ENCODE peak calls at places on chromosomes 11 and 22, in seven cellular contexts. One of them, this sample, is unnamed.

GRCh38 chr11:17439316-17439782 is 37.3 kb downstream of the ABCC8 start:
- DNase-seq in AG04449: no peak
- DNase-seq in CD8-positive, alpha-beta T cell: no peak
- DNase-seq in mammary epithelial cell: no peak
- DNase-seq in small intestine: peak
- DNase-seq in CD4-positive, CD25-positive, alpha-beta regulatory T cell: peak
- DNase-seq in fibroblast of mammary gland: no peak
- DNase-seq in this sample: no peak

GRCh38 chr11:104098555-104098954 is 62.1 kb downstream of the DDI1 start:
- DNase-seq in AG04449: no peak
- DNase-seq in mammary epithelial cell: no peak
- DNase-seq in fibroblast of mammary gland: no peak
- DNase-seq in CD4-positive, CD25-positive, alpha-beta regulatory T cell: no peak
- DNase-seq in small intestine: no peak
- DNase-seq in CD8-positive, alpha-beta T cell: no peak
- DNase-seq in this sample: no peak

GRCh38 chr11:5967708-5968107 is 586 bp downstream of the OR56A5 start:
- DNase-seq in AG04449: no peak
- DNase-seq in CD4-positive, CD25-positive, alpha-beta regulatory T cell: no peak
- DNase-seq in small intestine: no peak
- DNase-seq in CD8-positive, alpha-beta T cell: no peak
- DNase-seq in fibroblast of mammary gland: no peak
- DNase-seq in mammary epithelial cell: peak
- DNase-seq in this sample: no peak

GRCh38 chr22:19672054-19672776 is 42.1 kb upstream of the SEPTIN5 start:
- DNase-seq in CD8-positive, alpha-beta T cell: no peak
- DNase-seq in small intestine: no peak
- DNase-seq in mammary epithelial cell: no peak
- DNase-seq in fibroblast of mammary gland: no peak
- DNase-seq in AG04449: no peak
- DNase-seq in CD4-positive, CD25-positive, alpha-beta regulatory T cell: no peak
- DNase-seq in this sample: no peak

GRCh38 chr22:41799486-41800347 is 762 bp upstream of the CCDC134 start:
- DNase-seq in CD4-positive, CD25-positive, alpha-beta regulatory T cell: peak
- DNase-seq in small intestine: peak
- DNase-seq in mammary epithelial cell: no peak
- DNase-seq in fibroblast of mammary gland: no peak
- DNase-seq in AG04449: no peak
- DNase-seq in CD8-positive, alpha-beta T cell: no peak
- DNase-seq in this sample: no peak

GRCh38 chr22:35315855-35316745 is 16.4 kb downstream of the TOM1 start:
- DNase-seq in mammary epithelial cell: no peak
- DNase-seq in CD8-positive, alpha-beta T cell: no peak
- DNase-seq in CD4-positive, CD25-positive, alpha-beta regulatory T cell: peak
- DNase-seq in AG04449: no peak
- DNase-seq in fibroblast of mammary gland: no peak
- DNase-seq in small intestine: peak
- DNase-seq in this sample: no peak

GRCh38 chr11:132187391-132187790 is 817.0 kb downstream of the NTM start:
- DNase-seq in AG04449: no peak
- DNase-seq in fibroblast of mammary gland: no peak
- DNase-seq in mammary epithelial cell: no peak
- DNase-seq in small intestine: no peak
- DNase-seq in CD8-positive, alpha-beta T cell: no peak
- DNase-seq in CD4-positive, CD25-positive, alpha-beta regulatory T cell: no peak
- DNase-seq in this sample: no peak

GRCh38 chr22:47784991-47785390 is 1022.5 kb downstream of the TBC1D22A start:
- DNase-seq in AG04449: no peak
- DNase-seq in CD4-positive, CD25-positive, alpha-beta regulatory T cell: no peak
- DNase-seq in small intestine: no peak
- DNase-seq in mammary epithelial cell: no peak
- DNase-seq in fibroblast of mammary gland: no peak
- DNase-seq in CD8-positive, alpha-beta T cell: no peak
- DNase-seq in this sample: no peak

GRCh38 chr22:42967933-42968332 is 47.0 kb downstream of the PACSIN2 start:
- DNase-seq in CD4-positive, CD25-positive, alpha-beta regulatory T cell: no peak
- DNase-seq in mammary epithelial cell: no peak
- DNase-seq in CD8-positive, alpha-beta T cell: no peak
- DNase-seq in small intestine: no peak
- DNase-seq in fibroblast of mammary gland: peak
- DNase-seq in AG04449: no peak
- DNase-seq in this sample: no peak

GRCh38 chr11:12682730-12683500 is 8.7 kb downstream of the TEAD1 start:
- DNase-seq in mammary epithelial cell: no peak
- DNase-seq in CD4-positive, CD25-positive, alpha-beta regulatory T cell: no peak
- DNase-seq in CD8-positive, alpha-beta T cell: no peak
- DNase-seq in small intestine: no peak
- DNase-seq in AG04449: no peak
- DNase-seq in fibroblast of mammary gland: no peak
- DNase-seq in this sample: no peak

GRCh38 chr11:96447208-96447607 is 57.4 kb downstream of the JRKL start:
- DNase-seq in small intestine: no peak
- DNase-seq in mammary epithelial cell: no peak
- DNase-seq in fibroblast of mammary gland: no peak
- DNase-seq in CD4-positive, CD25-positive, alpha-beta regulatory T cell: no peak
- DNase-seq in AG04449: no peak
- DNase-seq in CD8-positive, alpha-beta T cell: no peak
- DNase-seq in this sample: no peak

GRCh38 chr22:45163074-45163416 is 680 bp upstream of the NUP50 start:
- DNase-seq in small intestine: peak
- DNase-seq in fibroblast of mammary gland: peak
- DNase-seq in AG04449: no peak
- DNase-seq in mammary epithelial cell: peak
- DNase-seq in CD8-positive, alpha-beta T cell: no peak
- DNase-seq in CD4-positive, CD25-positive, alpha-beta regulatory T cell: no peak
- DNase-seq in this sample: no peak

GRCh38 chr22:46262449-46263207 is 515 bp downstream of the PKDREJ start:
- DNase-seq in small intestine: peak
- DNase-seq in mammary epithelial cell: no peak
- DNase-seq in CD8-positive, alpha-beta T cell: no peak
- DNase-seq in AG04449: no peak
- DNase-seq in CD4-positive, CD25-positive, alpha-beta regulatory T cell: peak
- DNase-seq in fibroblast of mammary gland: peak
- DNase-seq in this sample: no peak

GRCh38 chr11:123168955-123169484 is 26.0 kb downstream of the CLMP start:
- DNase-seq in CD8-positive, alpha-beta T cell: no peak
- DNase-seq in CD4-positive, CD25-positive, alpha-beta regulatory T cell: no peak
- DNase-seq in fibroblast of mammary gland: no peak
- DNase-seq in AG04449: no peak
- DNase-seq in mammary epithelial cell: no peak
- DNase-seq in small intestine: no peak
- DNase-seq in this sample: no peak

GRCh38 chr11:124612045-124612444 is 817 bp downstream of the PANX3 start:
- DNase-seq in small intestine: peak
- DNase-seq in AG04449: no peak
- DNase-seq in fibroblast of mammary gland: no peak
- DNase-seq in mammary epithelial cell: no peak
- DNase-seq in CD8-positive, alpha-beta T cell: no peak
- DNase-seq in CD4-positive, CD25-positive, alpha-beta regulatory T cell: peak
- DNase-seq in this sample: peak

GRCh38 chr11:102577182-102577581 is 46.6 kb upstream of the MMP7 start:
- DNase-seq in CD4-positive, CD25-positive, alpha-beta regulatory T cell: peak
- DNase-seq in fibroblast of mammary gland: peak
- DNase-seq in small intestine: no peak
- DNase-seq in CD8-positive, alpha-beta T cell: no peak
- DNase-seq in AG04449: no peak
- DNase-seq in mammary epithelial cell: peak
- DNase-seq in this sample: peak

GRCh38 chr11:133951484-133952198 is 5.1 kb downstream of the IGSF9B start:
- DNase-seq in small intestine: no peak
- DNase-seq in AG04449: no peak
- DNase-seq in CD4-positive, CD25-positive, alpha-beta regulatory T cell: no peak
- DNase-seq in fibroblast of mammary gland: no peak
- DNase-seq in mammary epithelial cell: no peak
- DNase-seq in CD8-positive, alpha-beta T cell: no peak
- DNase-seq in this sample: no peak
- H3K4me3 ChIP-seq in small intestine: no peak
- H3K4me3 ChIP-seq in AG04449: no peak
- H3K4me3 ChIP-seq in CD4-positive, CD25-positive, alpha-beta regulatory T cell: no peak
- H3K4me3 ChIP-seq in fibroblast of mammary gland: no peak
- H3K4me3 ChIP-seq in mammary epithelial cell: no peak
- H3K4me3 ChIP-seq in CD8-positive, alpha-beta T cell: no peak
- H3K4me3 ChIP-seq in this sample: no peak

GRCh38 chr11:65791719-65792213 is 4.9 kb downstream of the OVOL1 start:
- DNase-seq in AG04449: no peak
- DNase-seq in CD4-positive, CD25-positive, alpha-beta regulatory T cell: no peak
- DNase-seq in CD8-positive, alpha-beta T cell: no peak
- DNase-seq in small intestine: peak
- DNase-seq in fibroblast of mammary gland: no peak
- DNase-seq in mammary epithelial cell: peak
- DNase-seq in this sample: no peak

GRCh38 chr11:65794570-65795510 is 8.0 kb downstream of the OVOL1 start:
- DNase-seq in fibroblast of mammary gland: no peak
- DNase-seq in small intestine: peak
- DNase-seq in CD8-positive, alpha-beta T cell: no peak
- DNase-seq in mammary epithelial cell: no peak
- DNase-seq in AG04449: no peak
- DNase-seq in CD4-positive, CD25-positive, alpha-beta regulatory T cell: no peak
- DNase-seq in this sample: no peak

GRCh38 chr11:65793144-65793581 is 6.3 kb downstream of the OVOL1 start:
- DNase-seq in CD4-positive, CD25-positive, alpha-beta regulatory T cell: no peak
- DNase-seq in AG04449: no peak
- DNase-seq in mammary epithelial cell: peak
- DNase-seq in small intestine: peak
- DNase-seq in CD8-positive, alpha-beta T cell: no peak
- DNase-seq in fibroblast of mammary gland: no peak
- DNase-seq in this sample: no peak

GRCh38 chr11:65792456-65792855 is 5.6 kb downstream of the OVOL1 start:
- DNase-seq in CD8-positive, alpha-beta T cell: no peak
- DNase-seq in mammary epithelial cell: peak
- DNase-seq in AG04449: no peak
- DNase-seq in small intestine: no peak
- DNase-seq in CD4-positive, CD25-positive, alpha-beta regulatory T cell: no peak
- DNase-seq in fibroblast of mammary gland: no peak
- DNase-seq in this sample: no peak

GRCh38 chr11:65793625-65794400 is 7.0 kb downstream of the OVOL1 start:
- DNase-seq in CD8-positive, alpha-beta T cell: no peak
- DNase-seq in fibroblast of mammary gland: no peak
- DNase-seq in small intestine: peak
- DNase-seq in AG04449: no peak
- DNase-seq in mammary epithelial cell: no peak
- DNase-seq in CD4-positive, CD25-positive, alpha-beta regulatory T cell: no peak
- DNase-seq in this sample: no peak
- H3K4me3 ChIP-seq in CD8-positive, alpha-beta T cell: no peak
- H3K4me3 ChIP-seq in fibroblast of mammary gland: no peak
- H3K4me3 ChIP-seq in small intestine: no peak
- H3K4me3 ChIP-seq in AG04449: no peak
- H3K4me3 ChIP-seq in mammary epithelial cell: no peak
- H3K4me3 ChIP-seq in CD4-positive, CD25-positive, alpha-beta regulatory T cell: no peak
- H3K4me3 ChIP-seq in this sample: no peak

GRCh38 chr11:27717801-27718229 is 17.6 kb upstream of the BDNF start:
- DNase-seq in AG04449: no peak
- DNase-seq in small intestine: no peak
- DNase-seq in mammary epithelial cell: no peak
- DNase-seq in fibroblast of mammary gland: no peak
- DNase-seq in CD8-positive, alpha-beta T cell: no peak
- DNase-seq in CD4-positive, CD25-positive, alpha-beta regulatory T cell: no peak
- DNase-seq in this sample: no peak
- H3K4me3 ChIP-seq in AG04449: peak
- H3K4me3 ChIP-seq in small intestine: no peak
- H3K4me3 ChIP-seq in mammary epithelial cell: no peak
- H3K4me3 ChIP-seq in fibroblast of mammary gland: no peak
- H3K4me3 ChIP-seq in CD8-positive, alpha-beta T cell: no peak
- H3K4me3 ChIP-seq in CD4-positive, CD25-positive, alpha-beta regulatory T cell: no peak
- H3K4me3 ChIP-seq in this sample: no peak

GRCh38 chr11:67032830-67033555 is 10.1 kb downstream of the SYT12 start:
- DNase-seq in fibroblast of mammary gland: peak
- DNase-seq in CD4-positive, CD25-positive, alpha-beta regulatory T cell: no peak
- DNase-seq in mammary epithelial cell: peak
- DNase-seq in small intestine: peak
- DNase-seq in AG04449: peak
- DNase-seq in CD8-positive, alpha-beta T cell: no peak
- DNase-seq in this sample: no peak
- H3K4me3 ChIP-seq in fibroblast of mammary gland: no peak
- H3K4me3 ChIP-seq in CD4-positive, CD25-positive, alpha-beta regulatory T cell: no peak
- H3K4me3 ChIP-seq in mammary epithelial cell: no peak
- H3K4me3 ChIP-seq in small intestine: no peak
- H3K4me3 ChIP-seq in AG04449: no peak
- H3K4me3 ChIP-seq in CD8-positive, alpha-beta T cell: no peak
- H3K4me3 ChIP-seq in this sample: no peak

DNA sequence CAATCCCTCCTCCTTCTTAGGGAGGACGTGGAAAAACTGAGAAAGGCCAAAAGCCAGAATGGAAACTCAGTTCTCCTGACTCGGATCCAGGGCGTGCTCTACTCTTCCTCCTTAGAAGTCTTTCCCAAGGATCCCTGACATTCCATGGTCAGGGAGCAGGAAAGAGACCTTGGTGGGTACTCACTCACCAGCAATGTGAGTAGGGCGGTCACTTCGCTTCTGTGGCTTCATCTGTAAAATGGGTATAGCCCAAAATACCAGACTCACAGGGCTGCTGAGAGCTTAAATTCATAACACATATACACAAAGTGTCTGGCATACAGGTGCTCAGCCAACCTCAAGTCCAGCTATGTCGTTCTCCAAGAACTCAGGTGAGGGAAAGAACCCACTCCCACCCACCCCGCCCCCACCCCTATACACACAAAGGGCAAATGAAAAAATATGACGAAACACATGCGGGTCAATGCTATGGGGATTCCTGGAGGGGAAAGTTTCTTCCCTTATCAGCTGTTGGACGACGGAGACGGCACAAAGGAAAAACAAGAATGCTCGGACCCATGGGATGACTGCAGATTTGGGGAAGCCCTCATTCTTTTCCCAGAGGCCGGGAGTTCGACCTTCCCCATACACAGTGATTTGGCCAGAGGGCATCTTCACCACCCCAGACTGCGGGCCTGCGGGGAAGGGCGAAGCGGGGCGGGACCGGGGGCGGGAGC is 471 bp upstream of the KCTD17 start:
- DNase-seq in AG04449: no peak
- DNase-seq in mammary epithelial cell: no peak
- DNase-seq in CD4-positive, CD25-positive, alpha-beta regulatory T cell: no peak
- DNase-seq in fibroblast of mammary gland: no peak
- DNase-seq in CD8-positive, alpha-beta T cell: no peak
- DNase-seq in small intestine: no peak
- DNase-seq in this sample: no peak
- H3K4me3 ChIP-seq in AG04449: peak
- H3K4me3 ChIP-seq in mammary epithelial cell: no peak
- H3K4me3 ChIP-seq in CD4-positive, CD25-positive, alpha-beta regulatory T cell: peak
- H3K4me3 ChIP-seq in fibroblast of mammary gland: peak
- H3K4me3 ChIP-seq in CD8-positive, alpha-beta T cell: peak
- H3K4me3 ChIP-seq in small intestine: no peak
- H3K4me3 ChIP-seq in this sample: peak

DNA sequence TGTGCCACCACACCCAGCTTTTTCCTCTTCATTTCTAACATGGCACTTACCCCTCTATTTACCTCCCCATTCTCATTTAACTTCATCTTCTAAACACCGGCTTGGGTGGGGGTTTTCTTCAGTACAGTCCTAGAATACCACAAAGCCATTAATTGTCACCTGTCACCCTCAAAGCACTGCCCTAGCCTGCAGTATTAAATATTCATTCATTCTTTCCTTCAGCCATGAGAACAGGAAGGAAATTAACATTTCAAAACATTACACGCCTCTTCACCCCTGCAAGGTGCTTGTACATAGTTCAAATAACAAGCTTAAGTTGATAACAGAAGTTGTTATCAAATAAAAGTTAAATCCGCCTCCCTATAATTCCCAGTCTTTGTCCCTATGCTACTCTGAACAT is 10.7 kb upstream of the VPS37C start:
- DNase-seq in mammary epithelial cell: no peak
- DNase-seq in AG04449: no peak
- DNase-seq in small intestine: no peak
- DNase-seq in CD8-positive, alpha-beta T cell: no peak
- DNase-seq in CD4-positive, CD25-positive, alpha-beta regulatory T cell: peak
- DNase-seq in fibroblast of mammary gland: no peak
- DNase-seq in this sample: no peak
- H3K4me3 ChIP-seq in mammary epithelial cell: no peak
- H3K4me3 ChIP-seq in AG04449: no peak
- H3K4me3 ChIP-seq in small intestine: no peak
- H3K4me3 ChIP-seq in CD8-positive, alpha-beta T cell: no peak
- H3K4me3 ChIP-seq in CD4-positive, CD25-positive, alpha-beta regulatory T cell: peak
- H3K4me3 ChIP-seq in fibroblast of mammary gland: no peak
- H3K4me3 ChIP-seq in this sample: no peak